ENCODE peak calls at places on chromosomes 12 and 14, in nine cellular contexts. One of them, this sample, is unnamed.

GRCh38 chr12:40834321-40834720 is 142.1 kb downstream of the CNTN1 start:
- DNase-seq in naive thymus-derived CD8-positive, alpha-beta T cell: no peak
- DNase-seq in stimulated activated CD4-positive, alpha-beta T cell treated with anti-CD3 and anti-CD28 coated beads, Interleukin-12 subunit alpha, Interleukin-12 subunit beta, amount 100 ng/mL, for 4 hours: no peak
- DNase-seq in NK-92 treated with Interleukin-12 subunit alpha and Interleukin-12 subunit beta, amount 100 ng/mL, for 24 hours: no peak
- DNase-seq in NB4: no peak
- DNase-seq in fibroblast of lung: no peak
- DNase-seq in mammary epithelial cell: no peak
- DNase-seq in stimulated activated CD8-positive, alpha-beta memory T cell treated with anti-CD3 and anti-CD28 coated beads, Interleukin-2, amount 100 ng/mL, for 48 hours: no peak
- DNase-seq in germinal center: no peak
- DNase-seq in this sample: no peak

GRCh38 chr14:39175445-39176262 is 600 bp downstream of the PNN start:
- DNase-seq in naive thymus-derived CD8-positive, alpha-beta T cell: peak
- DNase-seq in NB4: peak
- DNase-seq in stimulated activated CD8-positive, alpha-beta memory T cell treated with anti-CD3 and anti-CD28 coated beads, Interleukin-2, amount 100 ng/mL, for 48 hours: peak
- DNase-seq in mammary epithelial cell: peak
- DNase-seq in NK-92 treated with Interleukin-12 subunit alpha and Interleukin-12 subunit beta, amount 100 ng/mL, for 24 hours: peak
- DNase-seq in fibroblast of lung: peak
- DNase-seq in stimulated activated CD4-positive, alpha-beta T cell treated with anti-CD3 and anti-CD28 coated beads, Interleukin-12 subunit alpha, Interleukin-12 subunit beta, amount 100 ng/mL, for 4 hours: no peak
- DNase-seq in germinal center: peak
- DNase-seq in this sample: peak

GRCh38 chr12:76080017-76080728 is 4.3 kb downstream of the NAP1L1 start:
- DNase-seq in stimulated activated CD4-positive, alpha-beta T cell treated with anti-CD3 and anti-CD28 coated beads, Interleukin-12 subunit alpha, Interleukin-12 subunit beta, amount 100 ng/mL, for 4 hours: no peak
- DNase-seq in mammary epithelial cell: no peak
- DNase-seq in naive thymus-derived CD8-positive, alpha-beta T cell: no peak
- DNase-seq in fibroblast of lung: peak
- DNase-seq in germinal center: no peak
- DNase-seq in NK-92 treated with Interleukin-12 subunit alpha and Interleukin-12 subunit beta, amount 100 ng/mL, for 24 hours: no peak
- DNase-seq in NB4: no peak
- DNase-seq in stimulated activated CD8-positive, alpha-beta memory T cell treated with anti-CD3 and anti-CD28 coated beads, Interleukin-2, amount 100 ng/mL, for 48 hours: no peak
- DNase-seq in this sample: no peak

GRCh38 chr12:27014859-27015729 is 910 bp upstream of the TM7SF3 start:
- DNase-seq in stimulated activated CD4-positive, alpha-beta T cell treated with anti-CD3 and anti-CD28 coated beads, Interleukin-12 subunit alpha, Interleukin-12 subunit beta, amount 100 ng/mL, for 4 hours: no peak
- DNase-seq in NK-92 treated with Interleukin-12 subunit alpha and Interleukin-12 subunit beta, amount 100 ng/mL, for 24 hours: no peak
- DNase-seq in stimulated activated CD8-positive, alpha-beta memory T cell treated with anti-CD3 and anti-CD28 coated beads, Interleukin-2, amount 100 ng/mL, for 48 hours: no peak
- DNase-seq in fibroblast of lung: no peak
- DNase-seq in naive thymus-derived CD8-positive, alpha-beta T cell: no peak
- DNase-seq in mammary epithelial cell: no peak
- DNase-seq in germinal center: no peak
- DNase-seq in NB4: peak
- DNase-seq in this sample: no peak

GRCh38 chr14:35387209-35387608 is 17.3 kb downstream of the NFKBIA start:
- DNase-seq in naive thymus-derived CD8-positive, alpha-beta T cell: no peak
- DNase-seq in NK-92 treated with Interleukin-12 subunit alpha and Interleukin-12 subunit beta, amount 100 ng/mL, for 24 hours: no peak
- DNase-seq in stimulated activated CD8-positive, alpha-beta memory T cell treated with anti-CD3 and anti-CD28 coated beads, Interleukin-2, amount 100 ng/mL, for 48 hours: no peak
- DNase-seq in stimulated activated CD4-positive, alpha-beta T cell treated with anti-CD3 and anti-CD28 coated beads, Interleukin-12 subunit alpha, Interleukin-12 subunit beta, amount 100 ng/mL, for 4 hours: no peak
- DNase-seq in NB4: no peak
- DNase-seq in fibroblast of lung: no peak
- DNase-seq in mammary epithelial cell: no peak
- DNase-seq in germinal center: no peak
- DNase-seq in this sample: no peak

GRCh38 chr12:89346741-89347324 is 5.5 kb downstream of the DUSP6 start:
- DNase-seq in mammary epithelial cell: peak
- DNase-seq in germinal center: no peak
- DNase-seq in NB4: peak
- DNase-seq in fibroblast of lung: peak
- DNase-seq in naive thymus-derived CD8-positive, alpha-beta T cell: no peak
- DNase-seq in NK-92 treated with Interleukin-12 subunit alpha and Interleukin-12 subunit beta, amount 100 ng/mL, for 24 hours: no peak
- DNase-seq in stimulated activated CD8-positive, alpha-beta memory T cell treated with anti-CD3 and anti-CD28 coated beads, Interleukin-2, amount 100 ng/mL, for 48 hours: no peak
- DNase-seq in stimulated activated CD4-positive, alpha-beta T cell treated with anti-CD3 and anti-CD28 coated beads, Interleukin-12 subunit alpha, Interleukin-12 subunit beta, amount 100 ng/mL, for 4 hours: no peak
- DNase-seq in this sample: no peak

GRCh38 chr14:96793547-96793946 is 3.6 kb upstream of the VRK1 start:
- DNase-seq in fibroblast of lung: peak
- DNase-seq in NB4: no peak
- DNase-seq in mammary epithelial cell: peak
- DNase-seq in stimulated activated CD8-positive, alpha-beta memory T cell treated with anti-CD3 and anti-CD28 coated beads, Interleukin-2, amount 100 ng/mL, for 48 hours: no peak
- DNase-seq in germinal center: no peak
- DNase-seq in stimulated activated CD4-positive, alpha-beta T cell treated with anti-CD3 and anti-CD28 coated beads, Interleukin-12 subunit alpha, Interleukin-12 subunit beta, amount 100 ng/mL, for 4 hours: no peak
- DNase-seq in NK-92 treated with Interleukin-12 subunit alpha and Interleukin-12 subunit beta, amount 100 ng/mL, for 24 hours: no peak
- DNase-seq in naive thymus-derived CD8-positive, alpha-beta T cell: no peak
- DNase-seq in this sample: no peak

GRCh38 chr14:54901380-54902142 is 1.1 kb downstream of the GCH1 start:
- DNase-seq in stimulated activated CD4-positive, alpha-beta T cell treated with anti-CD3 and anti-CD28 coated beads, Interleukin-12 subunit alpha, Interleukin-12 subunit beta, amount 100 ng/mL, for 4 hours: no peak
- DNase-seq in naive thymus-derived CD8-positive, alpha-beta T cell: no peak
- DNase-seq in NB4: no peak
- DNase-seq in NK-92 treated with Interleukin-12 subunit alpha and Interleukin-12 subunit beta, amount 100 ng/mL, for 24 hours: peak
- DNase-seq in germinal center: no peak
- DNase-seq in fibroblast of lung: no peak
- DNase-seq in stimulated activated CD8-positive, alpha-beta memory T cell treated with anti-CD3 and anti-CD28 coated beads, Interleukin-2, amount 100 ng/mL, for 48 hours: no peak
- DNase-seq in mammary epithelial cell: no peak
- DNase-seq in this sample: no peak

GRCh38 chr12:131836714-131837397 is 8.7 kb downstream of the MMP17 start:
- DNase-seq in stimulated activated CD4-positive, alpha-beta T cell treated with anti-CD3 and anti-CD28 coated beads, Interleukin-12 subunit alpha, Interleukin-12 subunit beta, amount 100 ng/mL, for 4 hours: no peak
- DNase-seq in germinal center: no peak
- DNase-seq in fibroblast of lung: no peak
- DNase-seq in stimulated activated CD8-positive, alpha-beta memory T cell treated with anti-CD3 and anti-CD28 coated beads, Interleukin-2, amount 100 ng/mL, for 48 hours: no peak
- DNase-seq in naive thymus-derived CD8-positive, alpha-beta T cell: no peak
- DNase-seq in mammary epithelial cell: no peak
- DNase-seq in NB4: no peak
- DNase-seq in NK-92 treated with Interleukin-12 subunit alpha and Interleukin-12 subunit beta, amount 100 ng/mL, for 24 hours: no peak
- DNase-seq in this sample: no peak

GRCh38 chr12:117119592-117120198 is 20.5 kb upstream of the TESC start:
- DNase-seq in stimulated activated CD8-positive, alpha-beta memory T cell treated with anti-CD3 and anti-CD28 coated beads, Interleukin-2, amount 100 ng/mL, for 48 hours: no peak
- DNase-seq in stimulated activated CD4-positive, alpha-beta T cell treated with anti-CD3 and anti-CD28 coated beads, Interleukin-12 subunit alpha, Interleukin-12 subunit beta, amount 100 ng/mL, for 4 hours: no peak
- DNase-seq in germinal center: peak
- DNase-seq in NB4: peak
- DNase-seq in mammary epithelial cell: no peak
- DNase-seq in fibroblast of lung: no peak
- DNase-seq in NK-92 treated with Interleukin-12 subunit alpha and Interleukin-12 subunit beta, amount 100 ng/mL, for 24 hours: no peak
- DNase-seq in naive thymus-derived CD8-positive, alpha-beta T cell: no peak
- DNase-seq in this sample: peak

GRCh38 chr14:38504175-38504574 is 248.3 kb upstream of the CLEC14A start:
- DNase-seq in NK-92 treated with Interleukin-12 subunit alpha and Interleukin-12 subunit beta, amount 100 ng/mL, for 24 hours: no peak
- DNase-seq in mammary epithelial cell: no peak
- DNase-seq in stimulated activated CD8-positive, alpha-beta memory T cell treated with anti-CD3 and anti-CD28 coated beads, Interleukin-2, amount 100 ng/mL, for 48 hours: no peak
- DNase-seq in stimulated activated CD4-positive, alpha-beta T cell treated with anti-CD3 and anti-CD28 coated beads, Interleukin-12 subunit alpha, Interleukin-12 subunit beta, amount 100 ng/mL, for 4 hours: no peak
- DNase-seq in germinal center: no peak
- DNase-seq in fibroblast of lung: no peak
- DNase-seq in NB4: no peak
- DNase-seq in naive thymus-derived CD8-positive, alpha-beta T cell: no peak
- DNase-seq in this sample: no peak

GRCh38 chr12:113130457-113131135 is 5.0 kb downstream of the RASAL1 start:
- DNase-seq in germinal center: peak
- DNase-seq in stimulated activated CD8-positive, alpha-beta memory T cell treated with anti-CD3 and anti-CD28 coated beads, Interleukin-2, amount 100 ng/mL, for 48 hours: no peak
- DNase-seq in NB4: peak
- DNase-seq in mammary epithelial cell: peak
- DNase-seq in naive thymus-derived CD8-positive, alpha-beta T cell: no peak
- DNase-seq in stimulated activated CD4-positive, alpha-beta T cell treated with anti-CD3 and anti-CD28 coated beads, Interleukin-12 subunit alpha, Interleukin-12 subunit beta, amount 100 ng/mL, for 4 hours: no peak
- DNase-seq in NK-92 treated with Interleukin-12 subunit alpha and Interleukin-12 subunit beta, amount 100 ng/mL, for 24 hours: no peak
- DNase-seq in fibroblast of lung: no peak
- DNase-seq in this sample: no peak

GRCh38 chr12:234891-235415 is 21.0 kb upstream of the SLC6A12 start:
- DNase-seq in germinal center: no peak
- DNase-seq in NK-92 treated with Interleukin-12 subunit alpha and Interleukin-12 subunit beta, amount 100 ng/mL, for 24 hours: no peak
- DNase-seq in mammary epithelial cell: no peak
- DNase-seq in NB4: no peak
- DNase-seq in fibroblast of lung: no peak
- DNase-seq in naive thymus-derived CD8-positive, alpha-beta T cell: no peak
- DNase-seq in stimulated activated CD8-positive, alpha-beta memory T cell treated with anti-CD3 and anti-CD28 coated beads, Interleukin-2, amount 100 ng/mL, for 48 hours: no peak
- DNase-seq in stimulated activated CD4-positive, alpha-beta T cell treated with anti-CD3 and anti-CD28 coated beads, Interleukin-12 subunit alpha, Interleukin-12 subunit beta, amount 100 ng/mL, for 4 hours: no peak
- DNase-seq in this sample: no peak

GRCh38 chr12:62632521-62632920 is 165.9 kb downstream of the MON2 start:
- DNase-seq in fibroblast of lung: peak
- DNase-seq in NB4: peak
- DNase-seq in naive thymus-derived CD8-positive, alpha-beta T cell: no peak
- DNase-seq in mammary epithelial cell: no peak
- DNase-seq in germinal center: peak
- DNase-seq in stimulated activated CD8-positive, alpha-beta memory T cell treated with anti-CD3 and anti-CD28 coated beads, Interleukin-2, amount 100 ng/mL, for 48 hours: no peak
- DNase-seq in stimulated activated CD4-positive, alpha-beta T cell treated with anti-CD3 and anti-CD28 coated beads, Interleukin-12 subunit alpha, Interleukin-12 subunit beta, amount 100 ng/mL, for 4 hours: peak
- DNase-seq in NK-92 treated with Interleukin-12 subunit alpha and Interleukin-12 subunit beta, amount 100 ng/mL, for 24 hours: no peak
- DNase-seq in this sample: no peak

GRCh38 chr12:15322164-15323054 is at the start of gene PTPRO:
- DNase-seq in NB4: no peak
- DNase-seq in germinal center: no peak
- DNase-seq in stimulated activated CD8-positive, alpha-beta memory T cell treated with anti-CD3 and anti-CD28 coated beads, Interleukin-2, amount 100 ng/mL, for 48 hours: no peak
- DNase-seq in NK-92 treated with Interleukin-12 subunit alpha and Interleukin-12 subunit beta, amount 100 ng/mL, for 24 hours: no peak
- DNase-seq in stimulated activated CD4-positive, alpha-beta T cell treated with anti-CD3 and anti-CD28 coated beads, Interleukin-12 subunit alpha, Interleukin-12 subunit beta, amount 100 ng/mL, for 4 hours: no peak
- DNase-seq in fibroblast of lung: peak
- DNase-seq in mammary epithelial cell: peak
- DNase-seq in naive thymus-derived CD8-positive, alpha-beta T cell: no peak
- DNase-seq in this sample: no peak

GRCh38 chr12:111359231-111359913 is 9.5 kb downstream of the PHETA1 start:
- DNase-seq in NK-92 treated with Interleukin-12 subunit alpha and Interleukin-12 subunit beta, amount 100 ng/mL, for 24 hours: no peak
- DNase-seq in naive thymus-derived CD8-positive, alpha-beta T cell: no peak
- DNase-seq in stimulated activated CD4-positive, alpha-beta T cell treated with anti-CD3 and anti-CD28 coated beads, Interleukin-12 subunit alpha, Interleukin-12 subunit beta, amount 100 ng/mL, for 4 hours: peak
- DNase-seq in stimulated activated CD8-positive, alpha-beta memory T cell treated with anti-CD3 and anti-CD28 coated beads, Interleukin-2, amount 100 ng/mL, for 48 hours: peak
- DNase-seq in fibroblast of lung: peak
- DNase-seq in mammary epithelial cell: no peak
- DNase-seq in germinal center: no peak
- DNase-seq in NB4: peak
- DNase-seq in this sample: peak

GRCh38 chr12:49489720-49490119 is 49.1 kb upstream of the KCNH3 start:
- DNase-seq in stimulated activated CD8-positive, alpha-beta memory T cell treated with anti-CD3 and anti-CD28 coated beads, Interleukin-2, amount 100 ng/mL, for 48 hours: no peak
- DNase-seq in stimulated activated CD4-positive, alpha-beta T cell treated with anti-CD3 and anti-CD28 coated beads, Interleukin-12 subunit alpha, Interleukin-12 subunit beta, amount 100 ng/mL, for 4 hours: no peak
- DNase-seq in germinal center: no peak
- DNase-seq in fibroblast of lung: peak
- DNase-seq in mammary epithelial cell: peak
- DNase-seq in naive thymus-derived CD8-positive, alpha-beta T cell: no peak
- DNase-seq in NB4: no peak
- DNase-seq in NK-92 treated with Interleukin-12 subunit alpha and Interleukin-12 subunit beta, amount 100 ng/mL, for 24 hours: no peak
- DNase-seq in this sample: no peak

GRCh38 chr12:106645074-106645421 is 62.2 kb downstream of the RFX4 start:
- DNase-seq in mammary epithelial cell: peak
- DNase-seq in fibroblast of lung: peak
- DNase-seq in naive thymus-derived CD8-positive, alpha-beta T cell: no peak
- DNase-seq in stimulated activated CD8-positive, alpha-beta memory T cell treated with anti-CD3 and anti-CD28 coated beads, Interleukin-2, amount 100 ng/mL, for 48 hours: no peak
- DNase-seq in germinal center: no peak
- DNase-seq in NK-92 treated with Interleukin-12 subunit alpha and Interleukin-12 subunit beta, amount 100 ng/mL, for 24 hours: no peak
- DNase-seq in stimulated activated CD4-positive, alpha-beta T cell treated with anti-CD3 and anti-CD28 coated beads, Interleukin-12 subunit alpha, Interleukin-12 subunit beta, amount 100 ng/mL, for 4 hours: no peak
- DNase-seq in NB4: no peak
- DNase-seq in this sample: peak

GRCh38 chr12:5900533-5901255 is 44.4 kb downstream of the ANO2 start:
- DNase-seq in germinal center: no peak
- DNase-seq in NK-92 treated with Interleukin-12 subunit alpha and Interleukin-12 subunit beta, amount 100 ng/mL, for 24 hours: no peak
- DNase-seq in fibroblast of lung: no peak
- DNase-seq in stimulated activated CD4-positive, alpha-beta T cell treated with anti-CD3 and anti-CD28 coated beads, Interleukin-12 subunit alpha, Interleukin-12 subunit beta, amount 100 ng/mL, for 4 hours: no peak
- DNase-seq in naive thymus-derived CD8-positive, alpha-beta T cell: no peak
- DNase-seq in NB4: no peak
- DNase-seq in stimulated activated CD8-positive, alpha-beta memory T cell treated with anti-CD3 and anti-CD28 coated beads, Interleukin-2, amount 100 ng/mL, for 48 hours: no peak
- DNase-seq in mammary epithelial cell: no peak
- DNase-seq in this sample: no peak

GRCh38 chr12:89765959-89766824 is 57.6 kb upstream of the ATP2B1 start:
- DNase-seq in stimulated activated CD8-positive, alpha-beta memory T cell treated with anti-CD3 and anti-CD28 coated beads, Interleukin-2, amount 100 ng/mL, for 48 hours: no peak
- DNase-seq in fibroblast of lung: no peak
- DNase-seq in naive thymus-derived CD8-positive, alpha-beta T cell: no peak
- DNase-seq in NK-92 treated with Interleukin-12 subunit alpha and Interleukin-12 subunit beta, amount 100 ng/mL, for 24 hours: no peak
- DNase-seq in NB4: no peak
- DNase-seq in mammary epithelial cell: no peak
- DNase-seq in stimulated activated CD4-positive, alpha-beta T cell treated with anti-CD3 and anti-CD28 coated beads, Interleukin-12 subunit alpha, Interleukin-12 subunit beta, amount 100 ng/mL, for 4 hours: no peak
- DNase-seq in germinal center: no peak
- DNase-seq in this sample: no peak

GRCh38 chr14:58808828-58809227 is 171.1 kb downstream of the DACT1 start:
- DNase-seq in naive thymus-derived CD8-positive, alpha-beta T cell: no peak
- DNase-seq in NB4: no peak
- DNase-seq in stimulated activated CD4-positive, alpha-beta T cell treated with anti-CD3 and anti-CD28 coated beads, Interleukin-12 subunit alpha, Interleukin-12 subunit beta, amount 100 ng/mL, for 4 hours: no peak
- DNase-seq in fibroblast of lung: no peak
- DNase-seq in mammary epithelial cell: no peak
- DNase-seq in stimulated activated CD8-positive, alpha-beta memory T cell treated with anti-CD3 and anti-CD28 coated beads, Interleukin-2, amount 100 ng/mL, for 48 hours: no peak
- DNase-seq in NK-92 treated with Interleukin-12 subunit alpha and Interleukin-12 subunit beta, amount 100 ng/mL, for 24 hours: no peak
- DNase-seq in germinal center: no peak
- DNase-seq in this sample: no peak

GRCh38 chr12:52079576-52080402 is at the start of gene SMIM41:
- DNase-seq in NB4: no peak
- DNase-seq in fibroblast of lung: no peak
- DNase-seq in germinal center: no peak
- DNase-seq in NK-92 treated with Interleukin-12 subunit alpha and Interleukin-12 subunit beta, amount 100 ng/mL, for 24 hours: no peak
- DNase-seq in stimulated activated CD8-positive, alpha-beta memory T cell treated with anti-CD3 and anti-CD28 coated beads, Interleukin-2, amount 100 ng/mL, for 48 hours: no peak
- DNase-seq in stimulated activated CD4-positive, alpha-beta T cell treated with anti-CD3 and anti-CD28 coated beads, Interleukin-12 subunit alpha, Interleukin-12 subunit beta, amount 100 ng/mL, for 4 hours: no peak
- DNase-seq in naive thymus-derived CD8-positive, alpha-beta T cell: peak
- DNase-seq in mammary epithelial cell: no peak
- DNase-seq in this sample: no peak

GRCh38 chr12:104197264-104197663 is 18.3 kb upstream of the TXNRD1 start:
- DNase-seq in stimulated activated CD8-positive, alpha-beta memory T cell treated with anti-CD3 and anti-CD28 coated beads, Interleukin-2, amount 100 ng/mL, for 48 hours: no peak
- DNase-seq in stimulated activated CD4-positive, alpha-beta T cell treated with anti-CD3 and anti-CD28 coated beads, Interleukin-12 subunit alpha, Interleukin-12 subunit beta, amount 100 ng/mL, for 4 hours: no peak
- DNase-seq in NK-92 treated with Interleukin-12 subunit alpha and Interleukin-12 subunit beta, amount 100 ng/mL, for 24 hours: no peak
- DNase-seq in naive thymus-derived CD8-positive, alpha-beta T cell: no peak
- DNase-seq in germinal center: no peak
- DNase-seq in fibroblast of lung: peak
- DNase-seq in mammary epithelial cell: no peak
- DNase-seq in NB4: no peak
- DNase-seq in this sample: no peak

GRCh38 chr14:22047105-22047504 is 373.5 kb upstream of the OR4E1 start:
- DNase-seq in stimulated activated CD4-positive, alpha-beta T cell treated with anti-CD3 and anti-CD28 coated beads, Interleukin-12 subunit alpha, Interleukin-12 subunit beta, amount 100 ng/mL, for 4 hours: no peak
- DNase-seq in mammary epithelial cell: peak
- DNase-seq in naive thymus-derived CD8-positive, alpha-beta T cell: peak
- DNase-seq in fibroblast of lung: no peak
- DNase-seq in NB4: peak
- DNase-seq in germinal center: peak
- DNase-seq in NK-92 treated with Interleukin-12 subunit alpha and Interleukin-12 subunit beta, amount 100 ng/mL, for 24 hours: no peak
- DNase-seq in stimulated activated CD8-positive, alpha-beta memory T cell treated with anti-CD3 and anti-CD28 coated beads, Interleukin-2, amount 100 ng/mL, for 48 hours: no peak
- DNase-seq in this sample: no peak

GRCh38 chr14:70754989-70755388 is 54.3 kb downstream of the MAP3K9 start:
- DNase-seq in NB4: no peak
- DNase-seq in fibroblast of lung: peak
- DNase-seq in naive thymus-derived CD8-positive, alpha-beta T cell: no peak
- DNase-seq in NK-92 treated with Interleukin-12 subunit alpha and Interleukin-12 subunit beta, amount 100 ng/mL, for 24 hours: no peak
- DNase-seq in mammary epithelial cell: peak
- DNase-seq in stimulated activated CD8-positive, alpha-beta memory T cell treated with anti-CD3 and anti-CD28 coated beads, Interleukin-2, amount 100 ng/mL, for 48 hours: no peak
- DNase-seq in germinal center: no peak
- DNase-seq in stimulated activated CD4-positive, alpha-beta T cell treated with anti-CD3 and anti-CD28 coated beads, Interleukin-12 subunit alpha, Interleukin-12 subunit beta, amount 100 ng/mL, for 4 hours: no peak
- DNase-seq in this sample: no peak

GRCh38 chr12:54935235-54935951 is 49.2 kb downstream of the TESPA1 start:
- DNase-seq in stimulated activated CD4-positive, alpha-beta T cell treated with anti-CD3 and anti-CD28 coated beads, Interleukin-12 subunit alpha, Interleukin-12 subunit beta, amount 100 ng/mL, for 4 hours: peak
- DNase-seq in mammary epithelial cell: peak
- DNase-seq in naive thymus-derived CD8-positive, alpha-beta T cell: no peak
- DNase-seq in NB4: peak
- DNase-seq in germinal center: peak
- DNase-seq in stimulated activated CD8-positive, alpha-beta memory T cell treated with anti-CD3 and anti-CD28 coated beads, Interleukin-2, amount 100 ng/mL, for 48 hours: no peak
- DNase-seq in NK-92 treated with Interleukin-12 subunit alpha and Interleukin-12 subunit beta, amount 100 ng/mL, for 24 hours: no peak
- DNase-seq in fibroblast of lung: peak
- DNase-seq in this sample: peak

GRCh38 chr12:101685121-101685520 is 12.3 kb upstream of the CHPT1 start:
- DNase-seq in stimulated activated CD4-positive, alpha-beta T cell treated with anti-CD3 and anti-CD28 coated beads, Interleukin-12 subunit alpha, Interleukin-12 subunit beta, amount 100 ng/mL, for 4 hours: no peak
- DNase-seq in germinal center: no peak
- DNase-seq in mammary epithelial cell: no peak
- DNase-seq in NK-92 treated with Interleukin-12 subunit alpha and Interleukin-12 subunit beta, amount 100 ng/mL, for 24 hours: no peak
- DNase-seq in stimulated activated CD8-positive, alpha-beta memory T cell treated with anti-CD3 and anti-CD28 coated beads, Interleukin-2, amount 100 ng/mL, for 48 hours: no peak
- DNase-seq in NB4: no peak
- DNase-seq in fibroblast of lung: peak
- DNase-seq in naive thymus-derived CD8-positive, alpha-beta T cell: no peak
- DNase-seq in this sample: no peak

GRCh38 chr14:57291692-57292647 is 23.2 kb downstream of the AP5M1 start:
- DNase-seq in germinal center: no peak
- DNase-seq in stimulated activated CD8-positive, alpha-beta memory T cell treated with anti-CD3 and anti-CD28 coated beads, Interleukin-2, amount 100 ng/mL, for 48 hours: no peak
- DNase-seq in NK-92 treated with Interleukin-12 subunit alpha and Interleukin-12 subunit beta, amount 100 ng/mL, for 24 hours: no peak
- DNase-seq in stimulated activated CD4-positive, alpha-beta T cell treated with anti-CD3 and anti-CD28 coated beads, Interleukin-12 subunit alpha, Interleukin-12 subunit beta, amount 100 ng/mL, for 4 hours: no peak
- DNase-seq in NB4: no peak
- DNase-seq in naive thymus-derived CD8-positive, alpha-beta T cell: no peak
- DNase-seq in mammary epithelial cell: no peak
- DNase-seq in fibroblast of lung: no peak
- DNase-seq in this sample: no peak

GRCh38 chr14:59356783-59357182 is 108.4 kb downstream of the GPR135 start:
- DNase-seq in naive thymus-derived CD8-positive, alpha-beta T cell: no peak
- DNase-seq in NK-92 treated with Interleukin-12 subunit alpha and Interleukin-12 subunit beta, amount 100 ng/mL, for 24 hours: no peak
- DNase-seq in fibroblast of lung: no peak
- DNase-seq in stimulated activated CD8-positive, alpha-beta memory T cell treated with anti-CD3 and anti-CD28 coated beads, Interleukin-2, amount 100 ng/mL, for 48 hours: no peak
- DNase-seq in germinal center: peak
- DNase-seq in NB4: no peak
- DNase-seq in stimulated activated CD4-positive, alpha-beta T cell treated with anti-CD3 and anti-CD28 coated beads, Interleukin-12 subunit alpha, Interleukin-12 subunit beta, amount 100 ng/mL, for 4 hours: no peak
- DNase-seq in mammary epithelial cell: no peak
- DNase-seq in this sample: no peak

GRCh38 chr12:53989227-53990113 is 4.5 kb downstream of the HOXC10 start:
- DNase-seq in fibroblast of lung: no peak
- DNase-seq in stimulated activated CD8-positive, alpha-beta memory T cell treated with anti-CD3 and anti-CD28 coated beads, Interleukin-2, amount 100 ng/mL, for 48 hours: no peak
- DNase-seq in NK-92 treated with Interleukin-12 subunit alpha and Interleukin-12 subunit beta, amount 100 ng/mL, for 24 hours: no peak
- DNase-seq in naive thymus-derived CD8-positive, alpha-beta T cell: peak
- DNase-seq in mammary epithelial cell: peak
- DNase-seq in NB4: peak
- DNase-seq in stimulated activated CD4-positive, alpha-beta T cell treated with anti-CD3 and anti-CD28 coated beads, Interleukin-12 subunit alpha, Interleukin-12 subunit beta, amount 100 ng/mL, for 4 hours: no peak
- DNase-seq in germinal center: peak
- DNase-seq in this sample: no peak

GRCh38 chr14:84403585-84403984 is 1126.4 kb upstream of the FLRT2 start:
- DNase-seq in stimulated activated CD4-positive, alpha-beta T cell treated with anti-CD3 and anti-CD28 coated beads, Interleukin-12 subunit alpha, Interleukin-12 subunit beta, amount 100 ng/mL, for 4 hours: no peak
- DNase-seq in fibroblast of lung: no peak
- DNase-seq in naive thymus-derived CD8-positive, alpha-beta T cell: no peak
- DNase-seq in mammary epithelial cell: no peak
- DNase-seq in NB4: no peak
- DNase-seq in germinal center: no peak
- DNase-seq in NK-92 treated with Interleukin-12 subunit alpha and Interleukin-12 subunit beta, amount 100 ng/mL, for 24 hours: no peak
- DNase-seq in stimulated activated CD8-positive, alpha-beta memory T cell treated with anti-CD3 and anti-CD28 coated beads, Interleukin-2, amount 100 ng/mL, for 48 hours: no peak
- DNase-seq in this sample: no peak

This sample was measured in stimulated activated effector memory CD8-positive, alpha-beta T cell treated with anti-CD3 and anti-CD28 coated beads, Interleukin-12 subunit alpha, Interleukin-12 subunit beta, amount 100 ng/mL, for 72 hours.